ENCODE peak calls at places on chromosomes 13 and 19, in five cellular contexts. G is ELF-1, X is type B pancreatic cell, D is AG09319, F is non-pigmented ciliary epithelial cell. V is an unnamed sample.

GRCh38 chr19:52897149-52897935 is at the start of gene ZNF320:
- DNase-seq in G (peak; percentile 98), X (peak; percentile 97), D (peak; percentile 78), F (peak; percentile 65), V (peak; percentile 92)

GRCh38 chr19:1474011-1474764 is 4.8 kb downstream of the C19orf25 start:
- DNase-seq in G (no peak), X (no peak), D (no peak), F (no peak), V (peak; percentile 22)

GRCh38 chr19:2385053-2385721 is 25.1 kb downstream of the TMPRSS9 start:
- DNase-seq in G (peak; percentile 92), X (no peak), D (peak; percentile 40), F (peak; percentile 65), V (peak; percentile 71)

GRCh38 chr13:60590775-60591174 is 193.8 kb downstream of the TDRD3 start:
- DNase-seq in G (no peak), X (no peak), D (no peak), F (no peak), V (peak; percentile 43)

GRCh38 chr19:16325161-16325527 is 518 bp downstream of the KLF2 start:
- DNase-seq in G (peak; percentile 19), X (no peak), D (no peak), F (no peak), V (no peak)

GRCh38 chr19:54414156-54414555 is 1.1 kb upstream of the TTYH1 start:
- DNase-seq in G (no peak), X (no peak), D (no peak), F (no peak), V (no peak)

GRCh38 chr19:15379996-15380647 is 535 bp upstream of the AKAP8 start:
- DNase-seq in G (peak; percentile 89), X (peak; percentile 79), D (no peak), F (no peak), V (peak; percentile 34)

GRCh38 chr13:113832204-113832603 is 31.7 kb downstream of the GAS6 start:
- DNase-seq in G (no peak), X (no peak), D (no peak), F (no peak), V (no peak)

GRCh38 chr19:45117666-45118065 is 24.7 kb downstream of the PPP1R37 start:
- DNase-seq in G (no peak), X (no peak), D (no peak), F (no peak), V (no peak)

GRCh38 chr13:54033323-54033861 is 1004.8 kb downstream of the OLFM4 start:
- DNase-seq in G (no peak), X (no peak), D (no peak), F (no peak), V (no peak)

GRCh38 chr19:51607077-51607476 is 23.1 kb downstream of the SIGLEC5 start:
- DNase-seq in G (no peak), X (no peak), D (no peak), F (no peak), V (no peak)

GRCh38 chr13:30047154-30047874 is 196.9 kb upstream of the UBL3 start:
- DNase-seq in G (no peak), X (no peak), D (no peak), F (no peak), V (no peak)

GRCh38 chr13:111505175-111505777 is 184.8 kb downstream of the TEX29 start:
- DNase-seq in G (peak; percentile 84), X (peak; percentile 25), D (no peak), F (no peak), V (no peak)

GRCh38 chr13:43132228-43132627 is 108.8 kb downstream of the DNAJC15 start:
- DNase-seq in G (peak; percentile 69), X (no peak), D (no peak), F (peak; percentile 36), V (peak; percentile 53)

GRCh38 chr13:20489185-20489820 is 36.4 kb downstream of the CRYL1 start:
- DNase-seq in G (no peak), X (no peak), D (no peak), F (no peak), V (no peak)

GRCh38 chr13:23741879-23742510 is 147.2 kb downstream of the MIPEP start:
- DNase-seq in G (peak; percentile 41), X (no peak), D (no peak), F (no peak), V (no peak)

GRCh38 chr19:35011091-35011689 is 11.1 kb downstream of the GRAMD1A start:
- DNase-seq in G (no peak), X (no peak), D (no peak), F (no peak), V (no peak)

GRCh38 chr13:114099918-114100445 is 32.4 kb downstream of the RASA3 start:
- DNase-seq in G (peak; percentile 83), X (no peak), D (no peak), F (no peak), V (no peak)

GRCh38 chr19:32558607-32559228 is 22.3 kb upstream of the PDCD5 start:
- DNase-seq in G (peak; percentile 19), X (no peak), D (no peak), F (no peak), V (no peak)

GRCh38 chr19:3079578-3079977 is 14.6 kb upstream of the GNA11 start:
- DNase-seq in G (no peak), X (no peak), D (no peak), F (no peak), V (no peak)

GRCh38 chr19:18097217-18097992 is at the start of gene MAST3:
- DNase-seq in G (peak; percentile 61), X (peak; percentile 83), D (peak; percentile 43), F (no peak), V (peak; percentile 65)

GRCh38 chr13:64529874-64530485 is 2700.2 kb downstream of the PCDH9 start:
- DNase-seq in G (peak; percentile 64), X (no peak), D (no peak), F (no peak), V (peak; percentile 11)

GRCh38 chr13:94007072-94007471 is 472.4 kb downstream of the DCT start:
- DNase-seq in G (no peak), X (no peak), D (no peak), F (no peak), V (no peak)

GRCh38 chr13:75836441-75836840 is 200.3 kb downstream of the LMO7 start:
- DNase-seq in G (no peak), X (no peak), D (no peak), F (no peak), V (no peak)

GRCh38 chr13:72884111-72884510 is 102.2 kb downstream of the PIBF1 start:
- DNase-seq in G (no peak), X (no peak), D (no peak), F (no peak), V (no peak)

GRCh38 chr13:98014766-98015165 is 61.3 kb downstream of the IPO5 start:
- DNase-seq in G (no peak), X (no peak), D (peak; percentile 28), F (peak; percentile 63), V (peak; percentile 52)

GRCh38 chr19:6233051-6233826 is 46.5 kb downstream of the MLLT1 start:
- DNase-seq in G (no peak), X (no peak), D (no peak), F (no peak), V (peak; percentile 57)

GRCh38 chr19:42360787-42361544 is 29.1 kb downstream of the CNFN start:
- DNase-seq in G (peak; percentile 40), X (no peak), D (no peak), F (no peak), V (no peak)

GRCh38 chr13:37686501-37686900 is 87.9 kb upstream of the POSTN start:
- DNase-seq in G (no peak), X (no peak), D (no peak), F (no peak), V (no peak)

GRCh38 chr19:3068071-3068470 is 5.8 kb upstream of the TLE5 start:
- DNase-seq in G (peak; percentile 63), X (peak; percentile 81), D (no peak), F (no peak), V (no peak)

GRCh38 chr13:48804836-48805601 is 151.3 kb downstream of the CYSLTR2 start:
- DNase-seq in G (no peak), X (no peak), D (peak; percentile 46), F (no peak), V (peak; percentile 78)

GRCh38 chr19:34493649-34494044 is 12.1 kb downstream of the WTIP start:
- DNase-seq in G (no peak), X (no peak), D (no peak), F (no peak), V (no peak)

GRCh38 chr19:36103842-36104552 is 6.9 kb upstream of the OVOL3 start:
- DNase-seq in G (no peak), X (no peak), D (no peak), F (no peak), V (peak; percentile 5)